ENCODE peak calls at places on chromosomes 4 and X, in six cellular contexts. One of them, this sample, is unnamed.

GRCh38 chrX:150777328-150777992 is 84.3 kb downstream of the MTMR1 start:
- DNase-seq in dorsolateral prefrontal cortex: no peak
- DNase-seq in B cell: no peak
- DNase-seq in suprapubic skin: no peak
- DNase-seq in Calu3: no peak
- DNase-seq in IMR-90: no peak
- DNase-seq in this sample: no peak

GRCh38 chrX:78769356-78769755 is 21.8 kb downstream of the LPAR4 start:
- DNase-seq in dorsolateral prefrontal cortex: no peak
- DNase-seq in B cell: no peak
- DNase-seq in suprapubic skin: no peak
- DNase-seq in Calu3: no peak
- DNase-seq in IMR-90: no peak
- DNase-seq in this sample: no peak

GRCh38 chr4:52664479-52664878 is 5.4 kb upstream of the USP46 start:
- DNase-seq in dorsolateral prefrontal cortex: no peak
- DNase-seq in B cell: no peak
- DNase-seq in suprapubic skin: no peak
- DNase-seq in Calu3: no peak
- DNase-seq in IMR-90: no peak
- DNase-seq in this sample: no peak

GRCh38 chr4:182177166-182177565 is 66.0 kb upstream of the TENM3 start:
- DNase-seq in dorsolateral prefrontal cortex: no peak
- DNase-seq in B cell: no peak
- DNase-seq in suprapubic skin: no peak
- DNase-seq in Calu3: no peak
- DNase-seq in IMR-90: no peak
- DNase-seq in this sample: no peak

GRCh38 chr4:68691186-68691585 is 20.7 kb upstream of the UGT2B15 start:
- DNase-seq in dorsolateral prefrontal cortex: no peak
- DNase-seq in B cell: no peak
- DNase-seq in suprapubic skin: no peak
- DNase-seq in Calu3: no peak
- DNase-seq in IMR-90: no peak
- DNase-seq in this sample: no peak

GRCh38 chrX:115892787-115893671 is 277.5 kb upstream of the AGTR2 start:
- DNase-seq in dorsolateral prefrontal cortex: peak; percentile 82
- DNase-seq in B cell: peak; percentile 63
- DNase-seq in suprapubic skin: no peak
- DNase-seq in Calu3: no peak
- DNase-seq in IMR-90: peak; percentile 54
- DNase-seq in this sample: peak; percentile 4

GRCh38 chrX:49139713-49140112 is 16.2 kb upstream of the GPKOW start:
- DNase-seq in dorsolateral prefrontal cortex: no peak
- DNase-seq in B cell: no peak
- DNase-seq in suprapubic skin: no peak
- DNase-seq in Calu3: no peak
- DNase-seq in IMR-90: no peak
- DNase-seq in this sample: no peak

GRCh38 chrX:13864264-13864663 is 47.4 kb upstream of the GPM6B start:
- DNase-seq in dorsolateral prefrontal cortex: no peak
- DNase-seq in B cell: no peak
- DNase-seq in suprapubic skin: no peak
- DNase-seq in Calu3: no peak
- DNase-seq in IMR-90: peak; percentile 30
- DNase-seq in this sample: no peak

GRCh38 chr4:153154010-153154975 is 50.0 kb upstream of the TRIM2 start:
- DNase-seq in dorsolateral prefrontal cortex: no peak
- DNase-seq in B cell: no peak
- DNase-seq in suprapubic skin: no peak
- DNase-seq in Calu3: peak; percentile 34
- DNase-seq in IMR-90: peak; percentile 68
- DNase-seq in this sample: no peak

GRCh38 chr4:184734758-184735157 is 862 bp upstream of the CENPU start:
- DNase-seq in dorsolateral prefrontal cortex: no peak
- DNase-seq in B cell: no peak
- DNase-seq in suprapubic skin: no peak
- DNase-seq in Calu3: no peak
- DNase-seq in IMR-90: no peak
- DNase-seq in this sample: no peak

GRCh38 chr4:71389149-71389840 is 50.5 kb downstream of the SLC4A4 start:
- DNase-seq in dorsolateral prefrontal cortex: no peak
- DNase-seq in B cell: no peak
- DNase-seq in suprapubic skin: no peak
- DNase-seq in Calu3: no peak
- DNase-seq in IMR-90: peak; percentile 81
- DNase-seq in this sample: no peak

GRCh38 chr4:9979101-9979815 is 42.0 kb downstream of the SLC2A9 start:
- DNase-seq in dorsolateral prefrontal cortex: no peak
- DNase-seq in B cell: no peak
- DNase-seq in suprapubic skin: no peak
- DNase-seq in Calu3: no peak
- DNase-seq in IMR-90: no peak
- DNase-seq in this sample: no peak

GRCh38 chrX:9352243-9352642 is 112.6 kb upstream of the TBL1X start:
- DNase-seq in dorsolateral prefrontal cortex: no peak
- DNase-seq in B cell: peak; percentile 36
- DNase-seq in suprapubic skin: no peak
- DNase-seq in Calu3: no peak
- DNase-seq in IMR-90: no peak
- DNase-seq in this sample: peak; percentile 24

GRCh38 chrX:115068896-115069295 is 51.5 kb upstream of the IL13RA2 start:
- DNase-seq in dorsolateral prefrontal cortex: no peak
- DNase-seq in B cell: no peak
- DNase-seq in suprapubic skin: no peak
- DNase-seq in Calu3: no peak
- DNase-seq in IMR-90: no peak
- DNase-seq in this sample: no peak

GRCh38 chr4:80173841-80174240 is 23.5 kb upstream of the PRDM8 start:
- DNase-seq in dorsolateral prefrontal cortex: no peak
- DNase-seq in B cell: no peak
- DNase-seq in suprapubic skin: no peak
- DNase-seq in Calu3: no peak
- DNase-seq in IMR-90: peak; percentile 64
- DNase-seq in this sample: no peak

GRCh38 chr4:77821775-77822174 is 2.6 kb upstream of the CNOT6L start:
- DNase-seq in dorsolateral prefrontal cortex: no peak
- DNase-seq in B cell: peak; percentile 57
- DNase-seq in suprapubic skin: no peak
- DNase-seq in Calu3: no peak
- DNase-seq in IMR-90: no peak
- DNase-seq in this sample: no peak

GRCh38 chr4:83552085-83552484 is 16.2 kb downstream of the GPAT3 start:
- DNase-seq in dorsolateral prefrontal cortex: no peak
- DNase-seq in B cell: no peak
- DNase-seq in suprapubic skin: no peak
- DNase-seq in Calu3: no peak
- DNase-seq in IMR-90: no peak
- DNase-seq in this sample: no peak

GRCh38 chrX:134537179-134537945 is 77.4 kb downstream of the HPRT1 start:
- DNase-seq in dorsolateral prefrontal cortex: no peak
- DNase-seq in B cell: no peak
- DNase-seq in suprapubic skin: no peak
- DNase-seq in Calu3: no peak
- DNase-seq in IMR-90: peak; percentile 72
- DNase-seq in this sample: no peak

GRCh38 chr4:4480685-4481393 is 61.0 kb downstream of the STX18 start:
- DNase-seq in dorsolateral prefrontal cortex: peak; percentile 30
- DNase-seq in B cell: no peak
- DNase-seq in suprapubic skin: no peak
- DNase-seq in Calu3: no peak
- DNase-seq in IMR-90: peak; percentile 41
- DNase-seq in this sample: no peak
- TF ChIP-seq CTCF in dorsolateral prefrontal cortex: peak; percentile 58
- TF ChIP-seq CTCF in B cell: no peak
- TF ChIP-seq CTCF in suprapubic skin: no peak
- TF ChIP-seq CTCF in Calu3: no peak
- TF ChIP-seq CTCF in IMR-90: peak; percentile 58
- TF ChIP-seq CTCF in this sample: peak; percentile 9

GRCh38 chr4:5018096-5018495 is 1.2 kb downstream of the CYTL1 start:
- DNase-seq in dorsolateral prefrontal cortex: no peak
- DNase-seq in B cell: no peak
- DNase-seq in suprapubic skin: no peak
- DNase-seq in Calu3: no peak
- DNase-seq in IMR-90: peak; percentile 12
- DNase-seq in this sample: no peak
- TF ChIP-seq CTCF in dorsolateral prefrontal cortex: no peak
- TF ChIP-seq CTCF in B cell: no peak
- TF ChIP-seq CTCF in suprapubic skin: no peak
- TF ChIP-seq CTCF in Calu3: no peak
- TF ChIP-seq CTCF in IMR-90: peak; percentile 19
- TF ChIP-seq CTCF in this sample: no peak

GRCh38 chr4:167025651-167026050 is 208.6 kb downstream of the SPOCK3 start:
- DNase-seq in dorsolateral prefrontal cortex: no peak
- DNase-seq in B cell: no peak
- DNase-seq in suprapubic skin: no peak
- DNase-seq in Calu3: no peak
- DNase-seq in IMR-90: no peak
- DNase-seq in this sample: no peak

GRCh38 chr4:167020410-167020809 is 213.9 kb downstream of the SPOCK3 start:
- DNase-seq in dorsolateral prefrontal cortex: no peak
- DNase-seq in B cell: no peak
- DNase-seq in suprapubic skin: no peak
- DNase-seq in Calu3: peak; percentile 10
- DNase-seq in IMR-90: no peak
- DNase-seq in this sample: no peak

GRCh38 chr4:167023359-167023925 is 210.9 kb downstream of the SPOCK3 start:
- DNase-seq in dorsolateral prefrontal cortex: no peak
- DNase-seq in B cell: no peak
- DNase-seq in suprapubic skin: no peak
- DNase-seq in Calu3: no peak
- DNase-seq in IMR-90: no peak
- DNase-seq in this sample: no peak

GRCh38 chr4:167021545-167022155 is 212.6 kb downstream of the SPOCK3 start:
- DNase-seq in dorsolateral prefrontal cortex: peak; percentile 26
- DNase-seq in B cell: peak; percentile 61
- DNase-seq in suprapubic skin: peak; percentile 84
- DNase-seq in Calu3: peak; percentile 61
- DNase-seq in IMR-90: peak; percentile 51
- DNase-seq in this sample: peak; percentile 13
- TF ChIP-seq CTCF in dorsolateral prefrontal cortex: peak; percentile 86
- TF ChIP-seq CTCF in B cell: peak; percentile 95
- TF ChIP-seq CTCF in suprapubic skin: peak; percentile 54
- TF ChIP-seq CTCF in Calu3: no peak
- TF ChIP-seq CTCF in IMR-90: peak; percentile 73
- TF ChIP-seq CTCF in this sample: peak; percentile 61

DNA sequence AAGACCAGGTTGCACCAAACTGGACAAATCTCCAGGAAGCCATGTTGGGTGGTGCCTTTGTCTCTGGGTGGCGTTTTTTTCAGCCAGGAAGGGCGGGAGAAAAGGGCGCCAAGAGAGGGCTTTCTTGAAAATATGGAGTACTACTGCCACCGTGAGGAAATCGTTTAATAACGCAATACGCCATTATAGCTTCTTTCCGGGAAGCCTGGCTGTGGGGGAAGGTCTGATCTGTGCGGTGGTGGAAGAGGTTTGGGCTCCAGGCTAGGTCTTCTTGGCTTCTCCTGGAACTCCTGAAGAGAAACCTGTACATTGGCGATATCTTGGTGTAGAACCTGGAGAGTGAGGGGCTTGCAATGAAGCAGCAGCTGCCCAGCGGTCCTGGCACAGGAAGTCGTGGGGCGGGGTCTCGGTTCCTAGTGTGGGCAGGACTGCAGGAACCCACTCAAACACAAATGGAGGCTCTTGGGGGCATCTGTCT is 202.7 kb downstream of the OR13H1 start:
- DNase-seq in dorsolateral prefrontal cortex: peak; percentile 75
- DNase-seq in B cell: peak; percentile 88
- DNase-seq in suprapubic skin: no peak
- DNase-seq in Calu3: no peak
- DNase-seq in IMR-90: peak; percentile 86
- DNase-seq in this sample: no peak
- TF ChIP-seq CTCF in dorsolateral prefrontal cortex: peak; percentile 49
- TF ChIP-seq CTCF in B cell: no peak
- TF ChIP-seq CTCF in suprapubic skin: peak; percentile 18
- TF ChIP-seq CTCF in Calu3: no peak
- TF ChIP-seq CTCF in IMR-90: peak; percentile 64
- TF ChIP-seq CTCF in this sample: no peak

GRCh38 chr4:176641237-176641636 is 151.5 kb downstream of the VEGFC start:
- DNase-seq in dorsolateral prefrontal cortex: no peak
- DNase-seq in B cell: no peak
- DNase-seq in suprapubic skin: no peak
- DNase-seq in Calu3: no peak
- DNase-seq in IMR-90: peak; percentile 53
- DNase-seq in this sample: no peak

GRCh38 chr4:176646311-176646710 is 146.4 kb downstream of the VEGFC start:
- DNase-seq in dorsolateral prefrontal cortex: no peak
- DNase-seq in B cell: no peak
- DNase-seq in suprapubic skin: no peak
- DNase-seq in Calu3: no peak
- DNase-seq in IMR-90: no peak
- DNase-seq in this sample: no peak

GRCh38 chr4:176638992-176639391 is 153.7 kb downstream of the VEGFC start:
- DNase-seq in dorsolateral prefrontal cortex: no peak
- DNase-seq in B cell: no peak
- DNase-seq in suprapubic skin: no peak
- DNase-seq in Calu3: no peak
- DNase-seq in IMR-90: peak; percentile 23
- DNase-seq in this sample: no peak

GRCh38 chr4:176642472-176642871 is 150.2 kb downstream of the VEGFC start:
- DNase-seq in dorsolateral prefrontal cortex: no peak
- DNase-seq in B cell: no peak
- DNase-seq in suprapubic skin: no peak
- DNase-seq in Calu3: no peak
- DNase-seq in IMR-90: no peak
- DNase-seq in this sample: peak; percentile 18
- TF ChIP-seq CTCF in dorsolateral prefrontal cortex: no peak
- TF ChIP-seq CTCF in B cell: no peak
- TF ChIP-seq CTCF in suprapubic skin: no peak
- TF ChIP-seq CTCF in Calu3: no peak
- TF ChIP-seq CTCF in IMR-90: no peak
- TF ChIP-seq CTCF in this sample: no peak

GRCh38 chrX:101595739-101596419 is 21.9 kb downstream of the ARMCX6 start:
- DNase-seq in dorsolateral prefrontal cortex: peak; percentile 7
- DNase-seq in B cell: peak; percentile 72
- DNase-seq in suprapubic skin: no peak
- DNase-seq in Calu3: peak; percentile 64
- DNase-seq in IMR-90: peak; percentile 75
- DNase-seq in this sample: peak; percentile 61
- TF ChIP-seq CTCF in dorsolateral prefrontal cortex: peak; percentile 56
- TF ChIP-seq CTCF in B cell: peak; percentile 71
- TF ChIP-seq CTCF in suprapubic skin: peak; percentile 45
- TF ChIP-seq CTCF in Calu3: no peak
- TF ChIP-seq CTCF in IMR-90: peak; percentile 78
- TF ChIP-seq CTCF in this sample: no peak

GRCh38 chr4:54228563-54229501 is at the start of gene PDGFRA:
- DNase-seq in dorsolateral prefrontal cortex: no peak
- DNase-seq in B cell: peak; percentile 5
- DNase-seq in suprapubic skin: peak; percentile 86
- DNase-seq in Calu3: no peak
- DNase-seq in IMR-90: peak; percentile 94
- DNase-seq in this sample: no peak
- TF ChIP-seq CTCF in dorsolateral prefrontal cortex: no peak
- TF ChIP-seq CTCF in B cell: no peak
- TF ChIP-seq CTCF in suprapubic skin: no peak
- TF ChIP-seq CTCF in Calu3: no peak
- TF ChIP-seq CTCF in IMR-90: no peak
- TF ChIP-seq CTCF in this sample: no peak

This sample was measured in GM20000.